ENCODE peak calls at places on chromosomes 5 and 9, in ten cellular contexts. W is dermis microvascular lymphatic vessel endothelial cell; Z is breast epithelium; H is choroid plexus epithelial cell; Y is neural progenitor cell; F is activated T-cell treated with anti-CD3 and anti-CD28 coated beads, Interleukin-2, amount 50 U/mL, for 72 hours; S is AG09309; O is iPS-NIHi11; A is SK-MEL-5; P is progenitor cell of endocrine pancreas. M is an unnamed sample.

GRCh38 chr5:119290161-119290569 is 65.7 kb upstream of the TNFAIP8 start:
- DNase-seq in O (no peak), W (no peak), H (peak), A (no peak), P (no peak), Z (no peak), S (no peak), F (no peak), Y (no peak), M (no peak)

GRCh38 chr9:17986595-17986994 is 407.7 kb downstream of the SH3GL2 start:
- DNase-seq in P (no peak), H (no peak), O (no peak), Z (no peak), W (no peak), Y (no peak), F (no peak), S (no peak), A (no peak), M (no peak)

GRCh38 chr5:77398896-77399295 is 93.2 kb downstream of the WDR41 start:
- DNase-seq in F (no peak), P (no peak), Z (no peak), O (no peak), A (no peak), Y (no peak), S (no peak), W (no peak), H (no peak), M (no peak)

GRCh38 chr9:135508211-135508820 is 7.8 kb downstream of the MRPS2 start:
- DNase-seq in P (no peak), H (no peak), F (no peak), O (no peak), W (no peak), S (no peak), Z (no peak), A (no peak), Y (no peak), M (peak)

GRCh38 chr9:78366827-78367226 is 69.9 kb downstream of the PSAT1 start:
- DNase-seq in P (no peak), F (no peak), Z (no peak), Y (peak), W (no peak), A (no peak), S (no peak), H (no peak), O (no peak), M (no peak)

GRCh38 chr5:116130471-116130870 is 45.6 kb downstream of the COMMD10 start:
- DNase-seq in Z (no peak), F (no peak), S (peak), O (no peak), A (no peak), W (no peak), H (peak), P (no peak), Y (no peak), M (no peak)

GRCh38 chr5:146043722-146044121 is 61.7 kb downstream of the PLAC8L1 start:
- DNase-seq in S (no peak), W (no peak), H (no peak), Y (no peak), F (no peak), Z (no peak), A (no peak), P (no peak), O (no peak), M (no peak)

GRCh38 chr5:131260895-131261294 is 3.0 kb upstream of the CDC42SE2 start:
- DNase-seq in W (peak), Z (no peak), H (peak), A (no peak), P (no peak), S (no peak), F (no peak), O (no peak), Y (no peak), M (no peak)

GRCh38 chr5:18141260-18141659 is 507.0 kb downstream of the TAF11L14 start:
- DNase-seq in Y (no peak), O (no peak), F (no peak), A (no peak), S (no peak), H (no peak), W (no peak), Z (no peak), P (no peak), M (no peak)

GRCh38 chr9:129646654-129647053 is 4.7 kb upstream of the ASB6 start:
- DNase-seq in F (no peak), P (no peak), Y (no peak), A (no peak), H (no peak), W (no peak), S (no peak), Z (no peak), O (no peak), M (no peak)

GRCh38 chr5:101176605-101177004 is 273.5 kb upstream of the ST8SIA4 start:
- DNase-seq in P (no peak), Y (no peak), F (no peak), Z (no peak), S (no peak), W (no peak), H (no peak), A (no peak), O (no peak), M (no peak)

GRCh38 chr9:113299800-113300292 is 3.3 kb downstream of the RNF183 start:
- DNase-seq in S (no peak), A (no peak), Y (no peak), H (peak), F (no peak), O (no peak), Z (no peak), W (peak), P (no peak), M (no peak)

GRCh38 chr5:135458921-135459331 is 6.8 kb upstream of the TIFAB start:
- DNase-seq in P (no peak), S (no peak), A (no peak), F (no peak), H (peak), W (no peak), O (no peak), Y (no peak), Z (no peak), M (no peak)

GRCh38 chr9:124894035-124894740 is 32.3 kb downstream of the ARPC5L start:
- DNase-seq in O (no peak), F (no peak), Y (no peak), Z (no peak), P (no peak), A (no peak), H (no peak), W (no peak), S (no peak), M (no peak)

GRCh38 chr5:178449163-178450060 is 140.8 kb downstream of the COL23A1 start:
- DNase-seq in S (no peak), W (no peak), Z (no peak), P (no peak), H (no peak), F (no peak), O (no peak), A (no peak), Y (no peak), M (no peak)

GRCh38 chr5:16296946-16297345 is 117.4 kb upstream of the MARCHF11 start:
- DNase-seq in Y (no peak), P (no peak), W (no peak), O (no peak), F (no peak), H (no peak), S (no peak), A (no peak), Z (no peak), M (no peak)